ENCODE peak calls at places on chromosomes 13 and 19, in six cellular contexts. P, E, V, Y, R and D are unnamed samples.

GRCh38 chr13:97043302-97043701 is 49.0 kb upstream of the OXGR1 start:
- DNase-seq in P (no peak), E (no peak), V (no peak), Y (no peak), R (peak), D (peak)

GRCh38 chr19:19356500-19356899 is 35.9 kb downstream of the MAU2 start:
- DNase-seq in P (no peak), E (no peak), V (no peak), Y (no peak), R (no peak), D (no peak)

GRCh38 chr13:42225051-42225450 is 46.9 kb upstream of the AKAP11 start:
- DNase-seq in P (no peak), E (no peak), V (no peak), Y (no peak), R (no peak), D (no peak)

GRCh38 chr13:44801990-44802389 is 187.3 kb downstream of the NUFIP1 start:
- DNase-seq in P (peak), E (no peak), V (peak), Y (no peak), R (peak), D (peak)

GRCh38 chr13:100506600-100507422 is 81.8 kb downstream of the GGACT start:
- DNase-seq in P (no peak), E (no peak), V (no peak), Y (no peak), R (no peak), D (no peak)

GRCh38 chr13:34634443-34634842 is 307.6 kb upstream of the NBEA start:
- DNase-seq in P (no peak), E (no peak), V (no peak), Y (no peak), R (no peak), D (no peak)

GRCh38 chr19:16397791-16398529 is 73.3 kb downstream of the KLF2 start:
- DNase-seq in P (no peak), E (no peak), V (no peak), Y (no peak), R (no peak), D (no peak)

GRCh38 chr19:41914906-41915247 is 13.4 kb downstream of the ERFL start:
- DNase-seq in P (no peak), E (no peak), V (no peak), Y (no peak), R (no peak), D (no peak)

GRCh38 chr19:49801966-49802661 is 11.0 kb downstream of the FUZ start:
- DNase-seq in P (no peak), E (no peak), V (no peak), Y (no peak), R (no peak), D (no peak)

GRCh38 chr19:4014541-4015491 is 7.3 kb downstream of the PIAS4 start:
- DNase-seq in P (no peak), E (peak), V (no peak), Y (no peak), R (no peak), D (no peak)

GRCh38 chr13:33235078-33235477 is 50.5 kb downstream of the STARD13 start:
- DNase-seq in P (no peak), E (no peak), V (no peak), Y (no peak), R (no peak), D (peak)

GRCh38 chr19:16366433-16367268 is 42.0 kb downstream of the KLF2 start:
- DNase-seq in P (no peak), E (no peak), V (no peak), Y (no peak), R (no peak), D (no peak)